ENCODE peak calls at places on chromosomes 7 and 10, in five cellular contexts. Q is GM23248, A is DND-41, P is HCT116, R is hepatocyte. T is an unnamed sample.

GRCh38 chr10:126972622-126973414 is 67.6 kb downstream of the DOCK1 start:
- DNase-seq in Q (peak; percentile 91), A (no peak), P (no peak), R (peak; percentile 79), T (no peak)

GRCh38 chr7:130272456-130273080 is 5.9 kb downstream of the CPA2 start:
- DNase-seq in Q (no peak), A (no peak), P (no peak), R (no peak), T (peak; percentile 71)

GRCh38 chr7:130322615-130323014 is 22.0 kb upstream of the CPA5 start:
- DNase-seq in Q (no peak), A (no peak), P (no peak), R (no peak), T (no peak)

GRCh38 chr10:113557389-113558321 is 4.8 kb downstream of the HABP2 start:
- DNase-seq in Q (no peak), A (no peak), P (no peak), R (no peak), T (peak; percentile 60)

GRCh38 chr10:126908729-126909526 is 3.7 kb downstream of the DOCK1 start:
- DNase-seq in Q (peak; percentile 27), A (no peak), P (no peak), R (no peak), T (no peak)

GRCh38 chr10:113742466-113742865 is 9.0 kb upstream of the PLEKHS1 start:
- DNase-seq in Q (no peak), A (no peak), P (no peak), R (no peak), T (no peak)

GRCh38 chr7:98175260-98175604 is 36.0 kb upstream of the BHLHA15 start:
- DNase-seq in Q (no peak), A (no peak), P (no peak), R (no peak), T (no peak)

GRCh38 chr7:157446322-157446721 is 109.5 kb downstream of the DNAJB6 start:
- DNase-seq in Q (no peak), A (no peak), P (no peak), R (no peak), T (no peak)

GRCh38 chr7:4738711-4739527 is 36.5 kb upstream of the AP5Z1 start:
- DNase-seq in Q (peak; percentile 91), A (peak; percentile 36), P (peak; percentile 73), R (peak; percentile 75), T (peak; percentile 81)

GRCh38 chr7:894927-895450 is 18.6 kb downstream of the GET4 start:
- DNase-seq in Q (no peak), A (no peak), P (no peak), R (no peak), T (no peak)

GRCh38 chr7:70775570-70776156 is 356.3 kb upstream of the GALNT17 start:
- DNase-seq in Q (peak; percentile 7), A (no peak), P (no peak), R (no peak), T (no peak)

GRCh38 chr10:51031995-51032394 is 42.3 kb upstream of the PRKG1 start:
- DNase-seq in Q (no peak), A (no peak), P (no peak), R (no peak), T (peak; percentile 24)

GRCh38 chr10:93541402-93542357 is 24.8 kb upstream of the FFAR4 start:
- DNase-seq in Q (peak; percentile 79), A (no peak), P (peak; percentile 27), R (peak; percentile 80), T (peak; percentile 72)

GRCh38 chr7:111012152-111012551 is 78.8 kb upstream of the LRRN3 start:
- DNase-seq in Q (peak; percentile 68), A (no peak), P (no peak), R (no peak), T (no peak)

GRCh38 chr7:156014808-156015207 is 202.5 kb upstream of the SHH start:
- DNase-seq in Q (no peak), A (no peak), P (no peak), R (no peak), T (no peak)

GRCh38 chr7:68841004-68841403 is 757.3 kb upstream of the AUTS2 start:
- DNase-seq in Q (peak; percentile 2), A (no peak), P (no peak), R (peak; percentile 37), T (no peak)

GRCh38 chr7:148664319-148664718 is 34.4 kb upstream of the CUL1 start:
- DNase-seq in Q (peak; percentile 48), A (no peak), P (no peak), R (peak; percentile 18), T (no peak)

GRCh38 chr10:74892874-74893273 is 66.5 kb downstream of the KAT6B start:
- DNase-seq in Q (no peak), A (no peak), P (no peak), R (no peak), T (no peak)

GRCh38 chr10:117360016-117360415 is 15.2 kb downstream of the PDZD8 start:
- DNase-seq in Q (peak; percentile 25), A (no peak), P (no peak), R (no peak), T (no peak)

GRCh38 chr10:76285012-76285411 is 853.6 kb downstream of the LRMDA start:
- DNase-seq in Q (peak; percentile 87), A (no peak), P (no peak), R (no peak), T (no peak)

GRCh38 chr10:103333934-103334520 is 16.9 kb downstream of the PCGF6 start:
- DNase-seq in Q (peak; percentile 55), A (no peak), P (peak; percentile 32), R (peak; percentile 17), T (peak; percentile 15)

GRCh38 chr7:131945313-131945831 is 388.9 kb upstream of the PODXL start:
- DNase-seq in Q (peak; percentile 69), A (peak; percentile 46), P (peak; percentile 15), R (peak; percentile 84), T (peak; percentile 92)

GRCh38 chr7:157011333-157012112 is 1.1 kb upstream of the MNX1 start:
- DNase-seq in Q (no peak), A (no peak), P (no peak), R (no peak), T (peak; percentile 53)

GRCh38 chr10:15222511-15222910 is 54.0 kb upstream of the NMT2 start:
- DNase-seq in Q (no peak), A (no peak), P (no peak), R (no peak), T (no peak)

GRCh38 chr10:19767876-19768275 is 48.4 kb upstream of the PLXDC2 start:
- DNase-seq in Q (no peak), A (no peak), P (no peak), R (no peak), T (peak; percentile 57)

GRCh38 chr7:95279417-95279816 is 44.9 kb downstream of the PON1 start:
- DNase-seq in Q (no peak), A (no peak), P (no peak), R (no peak), T (no peak)

GRCh38 chr10:74910604-74911355 is 84.4 kb downstream of the KAT6B start:
- DNase-seq in Q (no peak), A (no peak), P (no peak), R (no peak), T (no peak)

GRCh38 chr10:3067859-3068179 is 471 bp downstream of the PFKP start:
- DNase-seq in Q (no peak), A (no peak), P (no peak), R (no peak), T (peak; percentile 43)

GRCh38 chr10:3068201-3068967 is 1.0 kb downstream of the PFKP start:
- DNase-seq in Q (peak; percentile 80), A (peak; percentile 81), P (no peak), R (peak; percentile 77), T (peak; percentile 69)

GRCh38 chr10:3065622-3066021 is 1.7 kb upstream of the PFKP start:
- DNase-seq in Q (no peak), A (no peak), P (no peak), R (no peak), T (no peak)

GRCh38 chr10:3067045-3067858 is at the start of gene PFKP:
- DNase-seq in Q (peak; percentile 55), A (peak; percentile 77), P (no peak), R (peak; percentile 44), T (peak; percentile 63)

GRCh38 chr10:3066317-3066931 is 924 bp upstream of the PFKP start:
- DNase-seq in Q (no peak), A (no peak), P (no peak), R (no peak), T (peak; percentile 43)
- TF ChIP-seq EZH2 in Q (no peak), A (no peak), P (no peak), R (peak; percentile 81), T (peak; percentile 43)

DNA sequence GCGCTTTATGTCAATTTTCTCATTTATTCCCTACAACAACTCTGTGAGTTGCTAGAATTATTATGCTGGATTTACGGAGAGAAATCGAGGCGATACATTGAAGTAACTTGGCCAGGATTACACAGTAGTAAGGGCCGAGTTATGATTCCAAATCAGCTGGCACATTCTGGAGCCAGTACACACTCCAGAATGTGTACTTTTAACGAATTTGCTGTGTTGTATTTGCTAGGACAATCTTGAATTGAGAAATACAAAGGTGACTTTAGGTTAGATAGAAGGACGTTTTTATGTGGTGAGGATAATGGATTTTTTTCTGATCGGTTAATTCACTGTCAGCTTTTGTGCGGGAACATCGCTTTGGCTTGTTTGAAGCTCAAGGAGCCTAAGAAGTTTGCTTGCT is 1.4 kb downstream of the ATRNL1 start:
- DNase-seq in Q (no peak), A (no peak), P (no peak), R (no peak), T (no peak)
- TF ChIP-seq EZH2 in Q (no peak), A (no peak), P (no peak), R (no peak), T (no peak)

DNA sequence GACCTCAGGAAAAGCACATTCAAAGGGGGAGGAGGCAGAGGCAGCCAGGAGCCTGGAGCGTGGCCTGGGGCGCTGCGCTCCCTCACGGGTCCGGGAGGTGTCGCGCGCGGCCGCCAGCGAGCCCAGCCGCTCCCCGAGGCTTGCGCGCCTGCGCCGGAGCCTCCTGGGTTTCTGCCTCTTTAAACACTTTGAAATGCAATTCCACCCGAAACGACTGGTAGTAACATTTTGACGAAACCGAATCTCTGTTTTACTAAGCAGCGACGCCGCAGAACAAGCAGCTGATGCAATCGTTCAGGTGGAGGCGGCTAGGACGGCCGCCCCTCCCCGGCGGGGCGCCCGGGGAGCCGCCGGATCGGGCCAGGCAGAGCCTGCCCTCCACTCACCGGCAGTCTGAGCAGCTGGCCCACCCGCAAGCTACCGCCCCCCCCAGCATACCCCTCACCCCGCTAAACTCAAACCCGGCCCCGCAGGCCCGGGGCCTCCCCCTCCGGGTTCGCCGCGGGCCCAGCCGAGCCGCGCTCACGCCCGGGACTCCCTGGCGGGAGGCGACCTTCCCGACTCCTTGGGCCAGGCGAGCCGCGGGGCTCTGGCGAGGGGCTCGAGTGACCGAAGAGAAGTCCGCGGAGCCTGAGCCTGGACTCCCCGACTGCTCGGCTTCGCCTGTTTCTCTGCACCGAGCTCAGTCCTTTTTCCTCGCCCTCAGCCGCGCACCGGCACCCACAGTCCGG is 3.3 kb downstream of the MKX start:
- DNase-seq in Q (peak; percentile 97), A (no peak), P (peak; percentile 67), R (peak; percentile 93), T (peak; percentile 92)
- TF ChIP-seq EZH2 in Q (no peak), A (no peak), P (no peak), R (no peak), T (no peak)

GRCh38 chr7:47748041-47748440 is 166.1 kb upstream of the TNS3 start:
- DNase-seq in Q (no peak), A (no peak), P (no peak), R (no peak), T (no peak)
- TF ChIP-seq EZH2 in Q (no peak), A (no peak), P (no peak), R (no peak), T (no peak)

GRCh38 chr7:27199820-27200760 is at the start of gene HOXA13:
- DNase-seq in Q (peak; percentile 74), A (peak; percentile 79), P (peak; percentile 48), R (peak; percentile 89), T (peak; percentile 75)
- TF ChIP-seq EZH2 in Q (no peak), A (no peak), P (no peak), R (peak; percentile 75), T (peak; percentile 88)